ENCODE peak calls at places on chromosome X, in five cellular contexts. G, Q, H, O and R are unnamed samples.

GRCh38 chrX:121122332-121122731 is 74.9 kb downstream of the GLUD2 start:
- DNase-seq in H (no peak), O (no peak), Q (no peak), G (no peak), R (no peak)

GRCh38 chrX:110280954-110281353 is 36.9 kb downstream of the AMMECR1 start:
- DNase-seq in O (no peak), G (no peak), Q (no peak), H (no peak), R (no peak)

GRCh38 chrX:150873616-150874015 is 24.9 kb downstream of the CD99L2 start:
- DNase-seq in O (no peak), G (peak), Q (no peak), H (no peak), R (no peak)

GRCh38 chrX:149314031-149314430 is 191.1 kb downstream of the IDS start:
- DNase-seq in H (no peak), O (no peak), Q (no peak), G (no peak), R (no peak)

GRCh38 chrX:15718283-15718970 is 19.6 kb upstream of the CA5B start:
- DNase-seq in O (no peak), Q (no peak), H (no peak), G (no peak), R (no peak)

GRCh38 chrX:17414839-17415238 is 39.8 kb downstream of the NHS start:
- DNase-seq in H (no peak), Q (no peak), O (no peak), G (no peak), R (no peak)

GRCh38 chrX:78708830-78709229 is 38.7 kb upstream of the LPAR4 start:
- DNase-seq in Q (peak), H (no peak), O (no peak), G (no peak), R (no peak)

GRCh38 chrX:15471016-15471415 is 22.1 kb downstream of the PIR start:
- DNase-seq in H (peak), Q (peak), G (peak), O (peak), R (no peak)

GRCh38 chrX:2698604-2699003 is 7.5 kb downstream of the CD99 start:
- DNase-seq in G (no peak), H (no peak), Q (no peak), O (no peak), R (no peak)

GRCh38 chrX:23820235-23820782 is 37.3 kb downstream of the SAT1 start:
- DNase-seq in O (no peak), Q (no peak), G (no peak), H (no peak), R (no peak)

GRCh38 chrX:14027511-14028019 is 2.1 kb downstream of the GEMIN8 start:
- DNase-seq in O (peak), G (no peak), Q (no peak), H (no peak), R (no peak)

GRCh38 chrX:120358687-120359086 is 3.2 kb upstream of the ATP1B4 start:
- DNase-seq in G (no peak), H (no peak), O (no peak), Q (no peak), R (no peak)

GRCh38 chrX:16711219-16712115 is 1.0 kb downstream of the CTPS2 start:
- DNase-seq in O (peak), H (peak), G (no peak), Q (no peak), R (no peak)

GRCh38 chrX:10021461-10022272 is 54.5 kb downstream of the CLDN34 start:
- DNase-seq in Q (no peak), O (no peak), H (no peak), G (no peak), R (no peak)

GRCh38 chrX:31127716-31128115 is 55.9 kb upstream of the FTHL17 start:
- DNase-seq in G (no peak), O (no peak), Q (no peak), H (no peak), R (no peak)

GRCh38 chrX:16807976-16808542 is 21.8 kb downstream of the TXLNG start:
- DNase-seq in Q (no peak), H (no peak), G (no peak), O (no peak), R (no peak)

GRCh38 chrX:19683817-19684216 is 168.5 kb upstream of the MAP3K15 start:
- DNase-seq in G (no peak), Q (no peak), O (no peak), H (no peak), R (no peak)

GRCh38 chrX:69282893-69283690 is 117.8 kb upstream of the PJA1 start:
- DNase-seq in Q (no peak), O (no peak), G (no peak), H (no peak), R (no peak)

GRCh38 chrX:19097553-19097952 is 24.7 kb downstream of the ADGRG2 start:
- DNase-seq in H (no peak), G (no peak), Q (no peak), O (no peak), R (no peak)

GRCh38 chrX:124986284-124986683 is 333.4 kb upstream of the TEX13C start:
- DNase-seq in H (no peak), G (no peak), Q (no peak), O (no peak), R (no peak)

GRCh38 chrX:117713411-117713810 is 403.2 kb downstream of the KLHL13 start:
- DNase-seq in G (no peak), O (no peak), H (no peak), Q (no peak), R (no peak)

GRCh38 chrX:154019633-154020499 is at the start of gene IRAK1:
- DNase-seq in O (peak), Q (no peak), H (peak), G (peak), R (peak)

GRCh38 chrX:76850851-76851250 is 423.3 kb downstream of the MAGEE1 start:
- DNase-seq in G (no peak), Q (no peak), O (no peak), H (no peak), R (no peak)
- TF ChIP-seq CTCF in G (no peak), Q (no peak), O (no peak), H (no peak), R (no peak)

DNA sequence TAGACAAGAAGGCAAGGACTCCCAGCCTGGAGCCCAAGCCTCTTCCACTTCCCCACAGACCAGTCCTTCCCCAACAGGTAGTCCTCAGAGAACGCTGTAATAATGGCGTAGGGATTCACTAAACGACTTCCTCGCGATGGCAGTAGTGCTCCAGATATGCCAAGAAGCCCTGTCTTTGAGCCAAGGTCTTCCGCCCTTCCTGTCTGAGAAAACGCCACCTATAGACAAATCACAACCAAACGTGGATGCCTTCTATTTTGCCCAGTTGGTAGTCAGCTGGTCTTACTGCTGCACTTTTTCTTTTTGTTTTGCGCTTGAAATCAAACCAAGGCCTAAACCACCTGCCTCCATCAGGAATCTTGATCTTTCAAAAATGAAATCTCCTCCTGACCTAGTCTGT is 203.3 kb downstream of the OR13H1 start:
- DNase-seq in Q (no peak), H (peak), O (no peak), G (peak), R (peak)
- TF ChIP-seq CTCF in Q (peak), H (no peak), O (no peak), G (peak), R (no peak)

GRCh38 chrX:86171366-86171765 is 23.1 kb downstream of the DACH2 start:
- DNase-seq in O (no peak), H (no peak), G (no peak), Q (no peak), R (no peak)
- TF ChIP-seq CTCF in O (peak), H (no peak), G (peak), Q (no peak), R (no peak)

GRCh38 chrX:8724176-8724757 is 7.7 kb downstream of the ANOS1 start:
- DNase-seq in Q (no peak), H (no peak), O (no peak), G (no peak), R (no peak)
- TF ChIP-seq CTCF in Q (no peak), H (no peak), O (no peak), G (no peak), R (no peak)